ENCODE peak calls at places on chromosomes 7 and 10, in four cellular contexts. One of them, this sample, is unnamed.

GRCh38 chr7:3380034-3380433 is 79.0 kb downstream of the SDK1 start:
- DNase-seq in neural progenitor cell: no peak
- DNase-seq in PC-3: peak; percentile 57
- DNase-seq in GM23248: no peak
- DNase-seq in this sample: no peak

GRCh38 chr7:129853661-129854268 is 99.0 kb downstream of the UBE2H start:
- DNase-seq in neural progenitor cell: no peak
- DNase-seq in PC-3: peak; percentile 75
- DNase-seq in GM23248: peak; percentile 85
- DNase-seq in this sample: peak; percentile 93

GRCh38 chr7:154774303-154774702 is 228.6 kb downstream of the PAXIP1 start:
- DNase-seq in neural progenitor cell: no peak
- DNase-seq in PC-3: no peak
- DNase-seq in GM23248: no peak
- DNase-seq in this sample: no peak

GRCh38 chr10:78947226-78947625 is 121.5 kb upstream of the ZMIZ1 start:
- DNase-seq in neural progenitor cell: no peak
- DNase-seq in PC-3: no peak
- DNase-seq in GM23248: no peak
- DNase-seq in this sample: peak; percentile 85

GRCh38 chr7:98203261-98203963 is 7.8 kb upstream of the BHLHA15 start:
- DNase-seq in neural progenitor cell: no peak
- DNase-seq in PC-3: no peak
- DNase-seq in GM23248: no peak
- DNase-seq in this sample: no peak

GRCh38 chr10:91796332-91797076 is 1.7 kb upstream of the TNKS2 start:
- DNase-seq in neural progenitor cell: peak; percentile 58
- DNase-seq in PC-3: peak; percentile 12
- DNase-seq in GM23248: no peak
- DNase-seq in this sample: peak; percentile 14

GRCh38 chr10:4656576-4657194 is 169.3 kb upstream of the AKR1E2 start:
- DNase-seq in neural progenitor cell: peak; percentile 81
- DNase-seq in PC-3: peak; percentile 64
- DNase-seq in GM23248: peak; percentile 81
- DNase-seq in this sample: peak; percentile 41

GRCh38 chr10:118234654-118235053 is 107.5 kb downstream of the FAM204A start:
- DNase-seq in neural progenitor cell: no peak
- DNase-seq in PC-3: no peak
- DNase-seq in GM23248: no peak
- DNase-seq in this sample: no peak

GRCh38 chr10:99457808-99458207 is 27.4 kb upstream of the GOT1 start:
- DNase-seq in neural progenitor cell: no peak
- DNase-seq in PC-3: peak; percentile 12
- DNase-seq in GM23248: peak; percentile 24
- DNase-seq in this sample: no peak

GRCh38 chr7:73909996-73910395 is 49.0 kb downstream of the TMEM270 start:
- DNase-seq in neural progenitor cell: no peak
- DNase-seq in PC-3: no peak
- DNase-seq in GM23248: no peak
- DNase-seq in this sample: no peak

GRCh38 chr10:100875484-100876166 is 37.1 kb upstream of the SLF2 start:
- DNase-seq in neural progenitor cell: no peak
- DNase-seq in PC-3: no peak
- DNase-seq in GM23248: no peak
- DNase-seq in this sample: no peak

GRCh38 chr7:13800694-13801448 is 188.6 kb downstream of the ETV1 start:
- DNase-seq in neural progenitor cell: no peak
- DNase-seq in PC-3: peak; percentile 86
- DNase-seq in GM23248: peak; percentile 93
- DNase-seq in this sample: no peak

GRCh38 chr10:30036341-30036740 is 23.0 kb downstream of the JCAD start:
- DNase-seq in neural progenitor cell: no peak
- DNase-seq in PC-3: no peak
- DNase-seq in GM23248: no peak
- DNase-seq in this sample: no peak

GRCh38 chr7:36109013-36109627 is 43.9 kb upstream of the EEPD1 start:
- DNase-seq in neural progenitor cell: no peak
- DNase-seq in PC-3: no peak
- DNase-seq in GM23248: no peak
- DNase-seq in this sample: peak; percentile 99

GRCh38 chr10:131947631-131948347 is 33.9 kb downstream of the BNIP3 start:
- DNase-seq in neural progenitor cell: no peak
- DNase-seq in PC-3: peak; percentile 80
- DNase-seq in GM23248: peak; percentile 63
- DNase-seq in this sample: peak; percentile 48

GRCh38 chr10:69360485-69361302 is 56.0 kb downstream of the TACR2 start:
- DNase-seq in neural progenitor cell: no peak
- DNase-seq in PC-3: peak; percentile 100
- DNase-seq in GM23248: peak; percentile 97
- DNase-seq in this sample: peak; percentile 89

GRCh38 chr10:122142652-122143237 is 128.4 kb upstream of the BTBD16 start:
- DNase-seq in neural progenitor cell: peak; percentile 67
- DNase-seq in PC-3: peak; percentile 35
- DNase-seq in GM23248: no peak
- DNase-seq in this sample: no peak

GRCh38 chr10:72712136-72712535 is 20.2 kb downstream of the MCU start:
- DNase-seq in neural progenitor cell: no peak
- DNase-seq in PC-3: no peak
- DNase-seq in GM23248: no peak
- DNase-seq in this sample: no peak

GRCh38 chr10:103693070-103693811 is 162.1 kb downstream of the SH3PXD2A start:
- DNase-seq in neural progenitor cell: peak; percentile 75
- DNase-seq in PC-3: no peak
- DNase-seq in GM23248: peak; percentile 77
- DNase-seq in this sample: no peak

GRCh38 chr7:1847260-1848001 is 177.4 kb downstream of the ELFN1 start:
- DNase-seq in neural progenitor cell: no peak
- DNase-seq in PC-3: no peak
- DNase-seq in GM23248: no peak
- DNase-seq in this sample: no peak

GRCh38 chr7:102028206-102028826 is 210.9 kb downstream of the CUX1 start:
- DNase-seq in neural progenitor cell: no peak
- DNase-seq in PC-3: no peak
- DNase-seq in GM23248: no peak
- DNase-seq in this sample: no peak

GRCh38 chr7:102030696-102031095 is 213.3 kb downstream of the CUX1 start:
- DNase-seq in neural progenitor cell: no peak
- DNase-seq in PC-3: no peak
- DNase-seq in GM23248: no peak
- DNase-seq in this sample: no peak

GRCh38 chr7:102024005-102024768 is 206.8 kb downstream of the CUX1 start:
- DNase-seq in neural progenitor cell: no peak
- DNase-seq in PC-3: no peak
- DNase-seq in GM23248: no peak
- DNase-seq in this sample: no peak

GRCh38 chr7:102024769-102025391 is 207.5 kb downstream of the CUX1 start:
- DNase-seq in neural progenitor cell: peak; percentile 34
- DNase-seq in PC-3: no peak
- DNase-seq in GM23248: no peak
- DNase-seq in this sample: no peak

DNA sequence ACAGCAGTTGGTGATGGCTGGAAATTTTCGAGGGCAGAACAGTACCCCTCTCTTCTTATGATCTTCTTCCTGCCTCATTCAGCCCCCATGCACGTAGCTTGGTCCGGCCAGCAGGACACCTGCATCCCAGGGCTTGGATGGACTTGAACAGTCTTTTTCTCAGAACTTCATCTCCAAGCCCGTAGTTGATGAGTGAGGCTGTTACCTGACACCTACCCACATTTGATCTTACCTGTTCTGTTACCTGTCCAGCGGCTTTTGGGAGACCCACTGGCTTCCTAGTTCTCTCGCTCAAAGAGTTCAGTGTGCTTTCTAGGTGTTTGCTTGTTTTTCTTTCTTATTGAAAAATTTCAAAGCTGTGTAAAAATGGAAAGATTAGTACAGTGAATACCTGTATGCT is 212.2 kb downstream of the CUX1 start:
- DNase-seq in neural progenitor cell: no peak
- DNase-seq in PC-3: no peak
- DNase-seq in GM23248: no peak
- DNase-seq in this sample: peak; percentile 17
- H3F3A ChIP-seq in neural progenitor cell: no peaks in the 10 kb centered on the region
- H3F3A ChIP-seq in PC-3: no peaks in the 10 kb centered on the region
- H3F3A ChIP-seq in GM23248: no peaks in the 10 kb centered on the region
- H3F3A ChIP-seq in this sample: no peaks in the 10 kb centered on the region

GRCh38 chr10:13337827-13338196 is 10.3 kb downstream of the SEPHS1 start:
- DNase-seq in neural progenitor cell: no peak
- DNase-seq in PC-3: no peak
- DNase-seq in GM23248: no peak
- DNase-seq in this sample: no peak

GRCh38 chr10:13335881-13336280 is 12.2 kb downstream of the SEPHS1 start:
- DNase-seq in neural progenitor cell: no peak
- DNase-seq in PC-3: no peak
- DNase-seq in GM23248: no peak
- DNase-seq in this sample: no peak

GRCh38 chr10:13337128-13337826 is 10.8 kb downstream of the SEPHS1 start:
- DNase-seq in neural progenitor cell: no peak
- DNase-seq in PC-3: no peak
- DNase-seq in GM23248: no peak
- DNase-seq in this sample: no peak

GRCh38 chr10:13331641-13332040 is 16.5 kb downstream of the SEPHS1 start:
- DNase-seq in neural progenitor cell: no peak
- DNase-seq in PC-3: no peak
- DNase-seq in GM23248: no peak
- DNase-seq in this sample: no peak

GRCh38 chr10:13334556-13334955 is 13.5 kb downstream of the SEPHS1 start:
- DNase-seq in neural progenitor cell: no peak
- DNase-seq in PC-3: no peak
- DNase-seq in GM23248: no peak
- DNase-seq in this sample: no peak
- H3F3A ChIP-seq in neural progenitor cell: peaks cover 7% of the 10 kb centered on the region
- H3F3A ChIP-seq in PC-3: no peaks in the 10 kb centered on the region
- H3F3A ChIP-seq in GM23248: peaks cover 8% of the 10 kb centered on the region
- H3F3A ChIP-seq in this sample: no peaks in the 10 kb centered on the region

DNA sequence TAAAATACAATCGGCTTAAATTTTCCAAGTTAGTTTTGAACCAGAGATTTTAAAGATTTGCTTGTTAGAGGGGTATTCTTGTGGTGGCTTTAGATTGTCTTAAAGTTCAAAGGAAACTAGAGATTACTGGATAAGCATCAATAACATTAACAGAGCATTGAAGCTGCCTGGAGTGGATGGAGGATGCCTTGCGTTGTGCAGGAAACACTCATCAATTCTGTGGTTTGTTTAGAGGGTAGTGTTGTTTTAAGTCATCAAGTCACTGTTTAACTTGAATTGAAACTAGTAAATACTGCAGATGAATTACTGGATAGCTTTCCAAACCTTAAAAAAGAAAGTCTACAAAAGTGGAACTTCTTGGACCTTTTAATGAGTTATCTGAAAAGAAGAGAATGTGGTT is 218.6 kb downstream of the CELF2 start:
- DNase-seq in neural progenitor cell: no peak
- DNase-seq in PC-3: no peak
- DNase-seq in GM23248: no peak
- DNase-seq in this sample: no peak
- H3F3A ChIP-seq in neural progenitor cell: no peaks in the 10 kb centered on the region
- H3F3A ChIP-seq in PC-3: no peaks in the 10 kb centered on the region
- H3F3A ChIP-seq in GM23248: no peaks in the 10 kb centered on the region
- H3F3A ChIP-seq in this sample: no peaks in the 10 kb centered on the region

GRCh38 chr10:88107698-88108097 is 244.3 kb downstream of the PTEN start:
- DNase-seq in neural progenitor cell: no peak
- DNase-seq in PC-3: no peak
- DNase-seq in GM23248: no peak
- DNase-seq in this sample: no peak
- H3F3A ChIP-seq in neural progenitor cell: no peaks in the 10 kb centered on the region
- H3F3A ChIP-seq in PC-3: no peaks in the 10 kb centered on the region
- H3F3A ChIP-seq in GM23248: peaks cover 15% of the 10 kb centered on the region
- H3F3A ChIP-seq in this sample: peaks cover 5% of the 10 kb centered on the region

GRCh38 chr10:63260860-63261251 is 127.7 kb downstream of the NRBF2 start:
- DNase-seq in neural progenitor cell: no peak
- DNase-seq in PC-3: peak; percentile 31
- DNase-seq in GM23248: no peak
- DNase-seq in this sample: no peak
- H3F3A ChIP-seq in neural progenitor cell: peaks cover 5% of the 10 kb centered on the region
- H3F3A ChIP-seq in PC-3: peaks cover 5% of the 10 kb centered on the region
- H3F3A ChIP-seq in GM23248: peaks cover 12% of the 10 kb centered on the region
- H3F3A ChIP-seq in this sample: peaks cover 6% of the 10 kb centered on the region

DNA sequence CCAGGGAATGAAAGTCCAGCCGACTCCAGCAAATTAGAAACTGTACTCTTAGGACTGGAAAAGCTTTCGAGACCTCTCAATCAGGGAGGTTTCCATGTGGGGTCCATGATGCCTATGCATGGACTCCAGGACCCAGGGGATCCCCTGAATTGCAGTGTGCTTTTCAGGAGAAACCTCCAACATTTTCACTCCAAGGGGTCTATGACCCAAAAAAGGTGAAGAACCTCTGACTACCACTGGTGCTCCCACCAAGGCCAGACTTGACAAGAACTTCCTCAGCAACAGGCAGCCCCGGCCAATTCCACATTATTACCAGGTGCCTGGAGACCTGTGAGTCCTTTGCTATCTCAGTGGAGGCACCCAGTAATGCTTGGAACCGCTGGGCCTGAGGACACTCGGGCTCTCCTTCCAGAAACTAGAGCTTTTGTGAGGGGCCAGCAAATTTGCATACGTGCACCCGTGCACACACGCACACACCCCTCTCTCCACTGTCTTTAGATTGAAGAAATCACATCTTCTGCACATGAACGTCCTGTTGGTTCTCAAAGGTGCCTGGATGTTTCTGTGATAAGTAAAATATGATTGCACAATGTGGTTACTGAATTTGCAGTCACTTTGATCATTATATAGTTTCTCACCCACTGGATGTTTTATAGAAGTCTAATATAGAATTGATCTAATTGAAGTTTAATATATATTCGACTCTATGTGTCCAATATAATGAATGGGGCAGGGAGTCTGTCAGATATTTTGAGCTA is 54.7 kb downstream of the SYPL1 start:
- DNase-seq in neural progenitor cell: no peak
- DNase-seq in PC-3: no peak
- DNase-seq in GM23248: no peak
- DNase-seq in this sample: no peak
- H3F3A ChIP-seq in neural progenitor cell: no peaks in the 10 kb centered on the region
- H3F3A ChIP-seq in PC-3: no peaks in the 10 kb centered on the region
- H3F3A ChIP-seq in GM23248: no peaks in the 10 kb centered on the region
- H3F3A ChIP-seq in this sample: peaks cover 26% of the 10 kb centered on the region

GRCh38 chr10:21526952-21527633 is 1.6 kb upstream of the SKIDA1 start:
- DNase-seq in neural progenitor cell: peak; percentile 80
- DNase-seq in PC-3: peak; percentile 55
- DNase-seq in GM23248: peak; percentile 84
- DNase-seq in this sample: peak; percentile 63
- H3F3A ChIP-seq in neural progenitor cell: peaks cover 100% of the 10 kb centered on the region
- H3F3A ChIP-seq in PC-3: no peaks in the 10 kb centered on the region
- H3F3A ChIP-seq in GM23248: peaks cover 28% of the 10 kb centered on the region
- H3F3A ChIP-seq in this sample: peaks cover 23% of the 10 kb centered on the region

GRCh38 chr10:62237506-62237905 is 31.1 kb downstream of the RTKN2 start:
- DNase-seq in neural progenitor cell: no peak
- DNase-seq in PC-3: no peak
- DNase-seq in GM23248: no peak
- DNase-seq in this sample: no peak

GRCh38 chr10:62231805-62232204 is 36.8 kb downstream of the RTKN2 start:
- DNase-seq in neural progenitor cell: no peak
- DNase-seq in PC-3: peak; percentile 88
- DNase-seq in GM23248: no peak
- DNase-seq in this sample: no peak

GRCh38 chr10:62231371-62231770 is 37.3 kb downstream of the RTKN2 start:
- DNase-seq in neural progenitor cell: no peak
- DNase-seq in PC-3: peak; percentile 99
- DNase-seq in GM23248: peak; percentile 84
- DNase-seq in this sample: peak; percentile 69

GRCh38 chr10:62233494-62234283 is 35.0 kb downstream of the RTKN2 start:
- DNase-seq in neural progenitor cell: no peak
- DNase-seq in PC-3: peak; percentile 75
- DNase-seq in GM23248: peak; percentile 27
- DNase-seq in this sample: no peak

GRCh38 chr10:62234284-62234605 is 34.4 kb downstream of the RTKN2 start:
- DNase-seq in neural progenitor cell: no peak
- DNase-seq in PC-3: no peak
- DNase-seq in GM23248: no peak
- DNase-seq in this sample: no peak
- H3F3A ChIP-seq in neural progenitor cell: no peaks in the 10 kb centered on the region
- H3F3A ChIP-seq in PC-3: peaks cover 33% of the 10 kb centered on the region
- H3F3A ChIP-seq in GM23248: peaks cover 44% of the 10 kb centered on the region
- H3F3A ChIP-seq in this sample: peaks cover 11% of the 10 kb centered on the region